ENCODE peak calls at places on chromosome X, in six cellular contexts. H, R, G, J, Z and I are unnamed samples.

GRCh38 chrX:17170973-17171372 is 204.0 kb upstream of the NHS start:
- DNase-seq in H (no peak), R (no peak), G (no peak), J (no peak), Z (no peak), I (peak)

GRCh38 chrX:14064632-14065432 is 35.1 kb upstream of the GEMIN8 start:
- DNase-seq in H (peak), R (no peak), G (peak), J (no peak), Z (peak), I (no peak)

GRCh38 chrX:45758319-45758718 is 557.6 kb upstream of the DIPK2B start:
- DNase-seq in H (peak), R (no peak), G (peak), J (no peak), Z (no peak), I (no peak)

GRCh38 chrX:39896951-39897740 is 200.6 kb downstream of the BCOR start:
- DNase-seq in H (peak), R (no peak), G (peak), J (no peak), Z (no peak), I (peak)

GRCh38 chrX:39327255-39327654 is 526.0 kb downstream of the MID1IP1 start:
- DNase-seq in H (no peak), R (no peak), G (no peak), J (no peak), Z (no peak), I (no peak)

GRCh38 chrX:18537524-18537923 is 112.1 kb downstream of the CDKL5 start:
- DNase-seq in H (no peak), R (no peak), G (no peak), J (no peak), Z (no peak), I (no peak)

GRCh38 chrX:54865208-54865607 is 55.4 kb upstream of the TRO start:
- DNase-seq in H (no peak), R (no peak), G (no peak), J (no peak), Z (no peak), I (no peak)

GRCh38 chrX:46953597-46953996 is 41.4 kb downstream of the JADE3 start:
- DNase-seq in H (peak), R (no peak), G (no peak), J (no peak), Z (no peak), I (no peak)

GRCh38 chrX:102126863-102127262 is 1.4 kb downstream of the TCEAL2 start:
- DNase-seq in H (no peak), R (no peak), G (no peak), J (no peak), Z (no peak), I (no peak)

GRCh38 chrX:107025538-107025937 is 25.5 kb upstream of the MORC4 start:
- DNase-seq in H (peak), R (no peak), G (peak), J (peak), Z (peak), I (no peak)

GRCh38 chrX:147738260-147738659 is 173.5 kb upstream of the FMR1 start:
- DNase-seq in H (no peak), R (no peak), G (no peak), J (no peak), Z (no peak), I (no peak)

GRCh38 chrX:10041383-10041782 is 74.2 kb downstream of the CLDN34 start:
- DNase-seq in H (peak), R (no peak), G (no peak), J (no peak), Z (no peak), I (no peak)

GRCh38 chrX:131779313-131779712 is 235.4 kb downstream of the OR13H1 start:
- DNase-seq in H (no peak), R (no peak), G (no peak), J (no peak), Z (no peak), I (no peak)

GRCh38 chrX:110125435-110125834 is 122.5 kb downstream of the TMEM164 start:
- DNase-seq in H (peak), R (no peak), G (peak), J (no peak), Z (no peak), I (no peak)

GRCh38 chrX:75181721-75182120 is 25.6 kb upstream of the ABCB7 start:
- DNase-seq in H (peak), R (no peak), G (no peak), J (no peak), Z (no peak), I (no peak)

GRCh38 chrX:83469551-83469950 is 38.5 kb upstream of the POU3F4 start:
- DNase-seq in H (peak), R (peak), G (peak), J (peak), Z (peak), I (no peak)

GRCh38 chrX:143988356-143988755 is 104.5 kb downstream of the UBE2NL start:
- DNase-seq in H (no peak), R (no peak), G (no peak), J (no peak), Z (no peak), I (no peak)

GRCh38 chrX:68421651-68422050 is 11.6 kb downstream of the OPHN1 start:
- DNase-seq in H (no peak), R (no peak), G (no peak), J (no peak), Z (no peak), I (no peak)

GRCh38 chrX:15468036-15468435 is 25.1 kb downstream of the PIR start:
- DNase-seq in H (peak), R (peak), G (peak), J (no peak), Z (no peak), I (peak)

GRCh38 chrX:45622538-45622937 is 421.9 kb upstream of the DIPK2B start:
- DNase-seq in H (peak), R (no peak), G (peak), J (no peak), Z (no peak), I (no peak)

GRCh38 chrX:107449490-107450175 is at the start of gene FRMPD3:
- DNase-seq in H (no peak), R (no peak), G (no peak), J (no peak), Z (no peak), I (no peak)

GRCh38 chrX:40573763-40574162 is 7.0 kb upstream of the ATP6AP2 start:
- DNase-seq in H (no peak), R (no peak), G (peak), J (peak), Z (no peak), I (no peak)

GRCh38 chrX:97030463-97030862 is 146.8 kb downstream of the RPA4 start:
- DNase-seq in H (no peak), R (no peak), G (no peak), J (no peak), Z (no peak), I (no peak)

GRCh38 chrX:53284684-53285447 is 3.5 kb upstream of the IQSEC2 start:
- DNase-seq in H (peak), R (peak), G (peak), J (no peak), Z (peak), I (peak)

GRCh38 chrX:71935542-71935941 is 24.9 kb downstream of the NHSL2 start:
- DNase-seq in H (no peak), R (no peak), G (no peak), J (no peak), Z (no peak), I (peak)

GRCh38 chrX:72247206-72247944 is 8.5 kb upstream of the ERCC6L start:
- DNase-seq in H (no peak), R (no peak), G (peak), J (no peak), Z (no peak), I (no peak)

GRCh38 chrX:55290963-55291362 is 26.2 kb upstream of the PAGE3 start:
- DNase-seq in H (no peak), R (no peak), G (no peak), J (no peak), Z (no peak), I (no peak)

GRCh38 chrX:150525061-150525919 is 43.1 kb upstream of the MTM1 start:
- DNase-seq in H (no peak), R (peak), G (no peak), J (no peak), Z (no peak), I (no peak)

GRCh38 chrX:107482046-107482445 is 32.6 kb downstream of the FRMPD3 start:
- DNase-seq in H (no peak), R (no peak), G (no peak), J (no peak), Z (no peak), I (no peak)

GRCh38 chrX:53714580-53715335 is 28.2 kb upstream of the HUWE1 start:
- DNase-seq in H (peak), R (no peak), G (peak), J (no peak), Z (no peak), I (no peak)

GRCh38 chrX:133546441-133546840 is 131.2 kb upstream of the GPC4 start:
- DNase-seq in H (peak), R (no peak), G (no peak), J (no peak), Z (no peak), I (no peak)

GRCh38 chrX:111568356-111568755 is 56.9 kb downstream of the SERTM2 start:
- DNase-seq in H (peak), R (no peak), G (peak), J (no peak), Z (peak), I (peak)

GRCh38 chrX:72641601-72642000 is 69.0 kb upstream of the HDAC8 start:
- DNase-seq in H (no peak), R (no peak), G (no peak), J (no peak), Z (no peak), I (no peak)

GRCh38 chrX:130118396-130118795 is 8.1 kb upstream of the ELF4 start:
- DNase-seq in H (peak), R (no peak), G (peak), J (no peak), Z (no peak), I (peak)

GRCh38 chrX:153474718-153475117 is 4.3 kb upstream of the HAUS7 start:
- DNase-seq in H (peak), R (peak), G (peak), J (no peak), Z (no peak), I (peak)

GRCh38 chrX:68832516-68833447 is 4.0 kb downstream of the EFNB1 start:
- DNase-seq in H (no peak), R (peak), G (no peak), J (no peak), Z (no peak), I (no peak)

GRCh38 chrX:101219840-101220191 is 230 bp downstream of the DRP2 start:
- DNase-seq in H (peak), R (no peak), G (no peak), J (no peak), Z (no peak), I (no peak)

GRCh38 chrX:86103061-86103460 is 45.2 kb upstream of the DACH2 start:
- DNase-seq in H (no peak), R (no peak), G (no peak), J (no peak), Z (no peak), I (no peak)

GRCh38 chrX:117325706-117326105 is 790.9 kb downstream of the KLHL13 start:
- DNase-seq in H (no peak), R (no peak), G (no peak), J (no peak), Z (no peak), I (no peak)

GRCh38 chrX:154460326-154460725 is 2.2 kb downstream of the PLXNA3 start:
- DNase-seq in H (no peak), R (no peak), G (no peak), J (no peak), Z (no peak), I (no peak)

DNA sequence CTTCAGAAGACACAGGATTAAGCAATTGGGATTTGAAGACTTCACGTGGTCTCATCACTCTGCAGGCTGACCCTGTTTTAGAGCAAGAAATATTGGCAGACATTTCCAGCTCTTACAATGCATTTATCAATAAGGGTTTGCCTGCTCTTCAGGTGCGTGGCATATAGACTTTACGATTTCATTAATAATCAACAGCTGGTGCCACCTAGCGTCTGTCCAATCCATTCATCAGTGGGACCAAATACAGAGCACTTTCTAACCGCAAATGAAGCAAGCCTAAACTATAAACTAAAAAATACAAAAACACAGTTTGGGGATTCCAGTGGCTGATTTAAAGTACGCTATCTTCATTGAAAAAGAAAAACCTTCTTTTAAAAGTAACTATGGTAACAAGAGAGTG is 125.4 kb upstream of the DMD start:
- DNase-seq in H (peak), R (peak), G (peak), J (no peak), Z (no peak), I (no peak)
- TF ChIP-seq CTCF in H (peak), R (peak), G (peak), J (peak), Z (no peak), I (peak)

DNA sequence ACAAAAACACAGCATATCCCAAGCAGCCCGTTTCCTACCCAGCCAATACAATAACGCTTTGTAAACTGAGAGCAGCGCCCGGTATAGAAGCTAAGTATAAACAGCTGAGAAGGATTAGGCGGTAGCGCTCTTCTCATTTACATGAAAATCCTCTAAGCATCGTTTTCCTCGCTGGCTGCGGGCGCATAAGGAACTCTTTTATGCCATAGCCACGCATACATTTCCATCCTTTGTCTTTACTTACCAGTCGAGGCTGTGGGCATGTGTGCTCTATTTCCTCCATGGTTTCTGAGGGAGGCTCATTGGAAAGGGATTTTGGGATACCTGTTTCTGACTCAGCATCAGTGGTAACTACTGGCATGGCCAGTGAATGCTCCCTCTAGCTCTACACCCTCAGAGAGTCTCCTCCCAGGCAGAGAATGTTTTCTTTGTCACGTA is 383 bp downstream of the PCYT1B start:
- DNase-seq in H (peak), R (no peak), G (no peak), J (no peak), Z (no peak), I (no peak)
- TF ChIP-seq CTCF in H (no peak), R (no peak), G (no peak), J (no peak), Z (no peak), I (no peak)

GRCh38 chrX:11837437-11837836 is 79.4 kb downstream of the MSL3 start:
- DNase-seq in H (no peak), R (no peak), G (no peak), J (no peak), Z (no peak), I (no peak)

GRCh38 chrX:11836284-11836683 is 78.2 kb downstream of the MSL3 start:
- DNase-seq in H (no peak), R (no peak), G (no peak), J (no peak), Z (no peak), I (no peak)
- TF ChIP-seq CTCF in H (no peak), R (no peak), G (no peak), J (no peak), Z (no peak), I (no peak)

DNA sequence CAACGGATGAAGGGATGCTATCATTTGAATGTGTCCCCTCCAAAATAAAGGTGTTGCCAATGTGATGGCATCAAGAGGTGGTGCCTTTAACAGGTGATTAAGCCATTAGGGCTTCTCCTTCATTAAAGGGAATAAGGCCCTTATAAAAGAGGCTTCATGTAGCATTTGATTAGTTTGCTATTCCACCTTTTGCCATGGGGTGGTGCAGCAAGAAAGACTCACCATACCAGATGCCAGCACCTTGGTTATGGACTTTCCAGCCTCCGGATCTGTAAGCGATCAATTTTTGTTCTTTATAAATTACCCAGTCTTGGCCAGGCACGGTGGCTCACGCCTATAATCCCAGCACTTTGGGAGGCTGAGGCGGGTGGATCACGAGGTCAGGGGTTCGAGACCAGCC is 7.9 kb upstream of the SLC25A43 start:
- DNase-seq in H (peak), R (no peak), G (peak), J (no peak), Z (peak), I (no peak)
- TF ChIP-seq CTCF in H (peak), R (no peak), G (peak), J (peak), Z (no peak), I (no peak)

GRCh38 chrX:19907794-19908193 is 20.4 kb upstream of the SH3KBP1 start:
- DNase-seq in H (no peak), R (no peak), G (no peak), J (no peak), Z (no peak), I (no peak)
- TF ChIP-seq CTCF in H (no peak), R (no peak), G (peak), J (peak), Z (peak), I (no peak)

DNA sequence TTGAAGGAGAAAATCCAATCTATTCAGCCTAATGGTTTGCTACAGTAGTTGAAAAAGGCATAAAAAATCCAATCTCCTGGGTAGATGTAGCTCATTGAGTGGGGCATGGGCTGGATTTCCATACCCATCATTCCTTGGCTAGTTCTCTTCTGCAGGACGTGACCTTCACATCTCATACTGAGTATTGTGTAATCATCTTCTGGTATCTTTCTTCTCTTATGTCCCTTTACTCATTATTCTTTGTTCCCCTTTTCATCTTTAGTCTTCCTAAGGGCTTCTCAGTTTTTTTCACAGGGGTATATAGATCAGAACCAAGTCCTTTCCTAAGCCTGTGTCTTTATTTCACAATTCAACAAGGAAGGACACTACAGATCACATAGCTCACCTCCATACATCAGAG is 727.6 kb upstream of the MAGEB2 start:
- DNase-seq in H (no peak), R (no peak), G (no peak), J (no peak), Z (no peak), I (no peak)
- TF ChIP-seq CTCF in H (no peak), R (no peak), G (no peak), J (no peak), Z (no peak), I (no peak)